ENCODE peak calls at places on chromosomes 12 and 14, in ten cellular contexts. Z is ACHN; O is ELR; X is CD8-positive, alpha-beta T cell; P is HCT116; U is activated CD4-positive, CD25-positive, alpha-beta regulatory T cell; H is progenitor cell of endocrine pancreas; F is NCI-H2029; M is naive thymus-derived CD8-positive, alpha-beta T cell; J is activated CD4-positive, alpha-beta T cell treated with anti-CD3 and anti-CD28 coated beads for 24 hours. W is an unnamed sample.
A peak's percentile ranks its signal among the peaks of the same experiment; 100 is the strongest.

GRCh38 chr14:20557212-20557542 is 3.7 kb downstream of the RNASE9 start:
- DNase-seq in U (no peak), Z (no peak), F (no peak), P (no peak), H (no peak), M (no peak), O (no peak), X (no peak), J (no peak), W (no peak)

GRCh38 chr12:107903377-107904061 is 129.0 kb downstream of the ASCL4 start:
- DNase-seq in J (no peak), P (no peak), M (no peak), O (no peak), H (peak; percentile 32), Z (peak; percentile 51), X (no peak), U (no peak), F (peak; percentile 34), W (peak; percentile 84)

GRCh38 chr14:56482306-56482705 is 97.3 kb upstream of the TMEM260 start:
- DNase-seq in Z (peak; percentile 19), P (peak; percentile 28), O (peak; percentile 20), X (no peak), J (no peak), M (no peak), H (no peak), U (no peak), F (peak; percentile 55), W (peak; percentile 71)

GRCh38 chr12:95653761-95654546 is 102.7 kb upstream of the USP44 start:
- DNase-seq in F (no peak), Z (no peak), O (peak; percentile 89), H (no peak), M (peak; percentile 24), X (no peak), U (no peak), P (peak; percentile 13), J (no peak), W (no peak)

GRCh38 chr12:67827820-67828383 is 161.3 kb upstream of the IFNG-AS1 start:
- DNase-seq in H (no peak), P (peak; percentile 62), U (peak; percentile 16), F (no peak), J (peak; percentile 44), Z (peak; percentile 98), X (no peak), M (no peak), O (peak; percentile 98), W (no peak)

GRCh38 chr12:15782667-15783066 is 6.5 kb downstream of the EPS8 start:
- DNase-seq in J (no peak), X (no peak), P (no peak), Z (peak; percentile 74), U (no peak), O (no peak), H (no peak), F (no peak), M (no peak), W (no peak)

GRCh38 chr14:69285661-69286255 is 25.8 kb downstream of the GALNT16 start:
- DNase-seq in F (no peak), Z (no peak), O (no peak), U (no peak), H (no peak), X (no peak), P (no peak), M (no peak), J (no peak), W (no peak)

GRCh38 chr12:124576061-124576650 is 8.7 kb upstream of the NCOR2 start:
- DNase-seq in F (no peak), U (no peak), M (no peak), Z (no peak), H (no peak), J (no peak), P (no peak), X (no peak), O (no peak), W (no peak)

GRCh38 chr12:124538194-124539082 is 29.0 kb downstream of the NCOR2 start:
- DNase-seq in U (no peak), M (no peak), P (no peak), X (no peak), O (no peak), Z (no peak), J (no peak), H (no peak), F (no peak), W (no peak)

GRCh38 chr12:3718100-3718499 is 34.8 kb downstream of the CRACR2A start:
- DNase-seq in O (no peak), F (no peak), H (no peak), J (no peak), P (no peak), U (no peak), M (no peak), Z (no peak), X (no peak), W (no peak)

GRCh38 chr12:71837356-71837755 is 2.2 kb upstream of the TBC1D15 start:
- DNase-seq in P (no peak), Z (no peak), X (no peak), U (no peak), O (no peak), J (no peak), H (no peak), F (no peak), M (no peak), W (no peak)

GRCh38 chr12:100545092-100545491 is 28.4 kb upstream of the GAS2L3 start:
- DNase-seq in M (no peak), F (no peak), O (peak; percentile 18), U (no peak), P (no peak), X (no peak), J (no peak), Z (no peak), H (no peak), W (no peak)

GRCh38 chr14:74258705-74259035 is 19.4 kb downstream of the VSX2 start:
- DNase-seq in F (no peak), P (no peak), M (no peak), H (no peak), O (no peak), J (no peak), U (no peak), Z (no peak), X (no peak), W (no peak)

GRCh38 chr12:98418357-98419075 is 96.9 kb upstream of the TMPO start:
- DNase-seq in Z (peak; percentile 99), X (no peak), J (no peak), H (no peak), P (no peak), M (no peak), U (no peak), F (no peak), O (peak; percentile 78), W (no peak)

GRCh38 chr12:132614861-132615578 is 3.6 kb upstream of the P2RX2 start:
- DNase-seq in P (peak; percentile 76), X (peak; percentile 62), F (peak; percentile 31), Z (peak; percentile 85), U (peak; percentile 73), H (peak; percentile 74), O (peak; percentile 84), J (peak; percentile 69), M (peak; percentile 82), W (peak; percentile 91)

GRCh38 chr14:91369628-91370445 is 47.8 kb downstream of the CCDC88C start:
- DNase-seq in M (no peak), O (no peak), H (no peak), F (no peak), J (no peak), P (no peak), U (no peak), Z (no peak), X (no peak), W (no peak)

GRCh38 chr14:65922166-65922565 is 509.6 kb downstream of the FUT8 start:
- DNase-seq in J (no peak), F (no peak), P (no peak), Z (no peak), X (no peak), O (no peak), M (no peak), H (no peak), U (no peak), W (no peak)

GRCh38 chr14:92917956-92918355 is 5.0 kb upstream of the CHGA start:
- DNase-seq in F (no peak), J (no peak), O (no peak), M (no peak), H (no peak), Z (no peak), U (no peak), X (no peak), P (no peak), W (no peak)

GRCh38 chr12:78220811-78221210 is 390.1 kb downstream of the NAV3 start:
- DNase-seq in O (no peak), Z (no peak), J (no peak), U (no peak), H (no peak), M (no peak), X (no peak), F (no peak), P (no peak), W (peak; percentile 5)

GRCh38 chr12:42990387-42990786 is 400.8 kb upstream of the PRICKLE1 start:
- DNase-seq in J (no peak), H (no peak), P (no peak), O (no peak), Z (no peak), X (no peak), U (no peak), M (no peak), F (no peak), W (no peak)

GRCh38 chr12:24705741-24706358 is 243.1 kb downstream of the BCAT1 start:
- DNase-seq in J (no peak), U (no peak), F (no peak), X (no peak), Z (no peak), H (no peak), P (no peak), M (no peak), O (no peak), W (no peak)

GRCh38 chr12:14416658-14417057 is 51.2 kb downstream of the ATF7IP start:
- DNase-seq in X (no peak), F (peak; percentile 38), Z (peak; percentile 74), U (no peak), H (no peak), J (no peak), O (peak; percentile 88), P (no peak), M (peak; percentile 81), W (peak; percentile 66)

GRCh38 chr12:96034631-96035282 is 630 bp downstream of the LTA4H start:
- DNase-seq in U (no peak), Z (peak; percentile 63), X (no peak), F (no peak), P (no peak), J (no peak), H (no peak), O (peak; percentile 59), M (no peak), W (no peak)